ENCODE peak calls at places on chromosomes 7 and 10, in nine cellular contexts. One of them, this sample, is unnamed.

GRCh38 chr7:134787720-134788119 is 8.3 kb downstream of the CALD1 start:
- DNase-seq in IMR-90: no peak
- DNase-seq in prostate gland: no peak
- DNase-seq in A549: no peak
- DNase-seq in stomach: no peak
- DNase-seq in tibial nerve: no peak
- DNase-seq in testis: no peak
- DNase-seq in ovary: no peak
- DNase-seq in spleen: no peak
- DNase-seq in this sample: no peak

GRCh38 chr7:139482662-139483466 is 609 bp downstream of the KLRG2 start:
- DNase-seq in spleen: no peak
- DNase-seq in IMR-90: no peak
- DNase-seq in A549: no peak
- DNase-seq in testis: peak
- DNase-seq in prostate gland: no peak
- DNase-seq in tibial nerve: no peak
- DNase-seq in stomach: no peak
- DNase-seq in ovary: no peak
- DNase-seq in this sample: no peak

GRCh38 chr10:118753331-118753730 is 1.4 kb downstream of the CACUL1 start:
- DNase-seq in IMR-90: peak
- DNase-seq in prostate gland: no peak
- DNase-seq in spleen: no peak
- DNase-seq in ovary: no peak
- DNase-seq in A549: no peak
- DNase-seq in testis: no peak
- DNase-seq in tibial nerve: no peak
- DNase-seq in stomach: no peak
- DNase-seq in this sample: no peak

GRCh38 chr10:113988535-113988934 is 55.1 kb upstream of the ADRB1 start:
- DNase-seq in spleen: no peak
- DNase-seq in ovary: no peak
- DNase-seq in stomach: no peak
- DNase-seq in IMR-90: no peak
- DNase-seq in prostate gland: no peak
- DNase-seq in tibial nerve: no peak
- DNase-seq in testis: no peak
- DNase-seq in A549: no peak
- DNase-seq in this sample: no peak

GRCh38 chr10:5585517-5586222 is 60.9 kb downstream of the CALML3 start:
- DNase-seq in spleen: peak
- DNase-seq in prostate gland: no peak
- DNase-seq in stomach: no peak
- DNase-seq in ovary: no peak
- DNase-seq in tibial nerve: no peak
- DNase-seq in testis: no peak
- DNase-seq in IMR-90: no peak
- DNase-seq in A549: no peak
- DNase-seq in this sample: no peak

GRCh38 chr10:45602082-45602730 is 70.4 kb downstream of the ZFAND4 start:
- DNase-seq in tibial nerve: no peak
- DNase-seq in prostate gland: no peak
- DNase-seq in stomach: no peak
- DNase-seq in testis: no peak
- DNase-seq in spleen: no peak
- DNase-seq in A549: no peak
- DNase-seq in ovary: no peak
- DNase-seq in IMR-90: peak
- DNase-seq in this sample: no peak

GRCh38 chr10:61486251-61486650 is 33.1 kb upstream of the TMEM26 start:
- DNase-seq in stomach: no peak
- DNase-seq in IMR-90: peak
- DNase-seq in ovary: no peak
- DNase-seq in spleen: no peak
- DNase-seq in testis: no peak
- DNase-seq in tibial nerve: no peak
- DNase-seq in A549: no peak
- DNase-seq in prostate gland: no peak
- DNase-seq in this sample: no peak

GRCh38 chr7:122415510-122415909 is 111.0 kb upstream of the FEZF1 start:
- DNase-seq in stomach: no peak
- DNase-seq in testis: no peak
- DNase-seq in ovary: no peak
- DNase-seq in prostate gland: no peak
- DNase-seq in IMR-90: no peak
- DNase-seq in tibial nerve: no peak
- DNase-seq in A549: no peak
- DNase-seq in spleen: no peak
- DNase-seq in this sample: no peak

GRCh38 chr10:44249490-44249889 is 135.4 kb downstream of the CXCL12 start:
- DNase-seq in stomach: no peak
- DNase-seq in spleen: no peak
- DNase-seq in tibial nerve: no peak
- DNase-seq in A549: no peak
- DNase-seq in prostate gland: no peak
- DNase-seq in ovary: no peak
- DNase-seq in testis: no peak
- DNase-seq in IMR-90: no peak
- DNase-seq in this sample: no peak

GRCh38 chr7:135748770-135749169 is at the start of gene FAM180A:
- DNase-seq in IMR-90: peak
- DNase-seq in stomach: no peak
- DNase-seq in spleen: no peak
- DNase-seq in prostate gland: peak
- DNase-seq in tibial nerve: peak
- DNase-seq in ovary: peak
- DNase-seq in testis: peak
- DNase-seq in A549: no peak
- DNase-seq in this sample: peak

GRCh38 chr10:5456563-5456962 is 42.8 kb downstream of the CALML5 start:
- DNase-seq in ovary: no peak
- DNase-seq in testis: no peak
- DNase-seq in prostate gland: no peak
- DNase-seq in tibial nerve: no peak
- DNase-seq in A549: no peak
- DNase-seq in spleen: no peak
- DNase-seq in stomach: no peak
- DNase-seq in IMR-90: no peak
- DNase-seq in this sample: no peak

GRCh38 chr10:15719899-15720634 is at the start of gene ITGA8:
- DNase-seq in prostate gland: peak
- DNase-seq in A549: peak
- DNase-seq in tibial nerve: no peak
- DNase-seq in ovary: peak
- DNase-seq in testis: peak
- DNase-seq in IMR-90: no peak
- DNase-seq in stomach: no peak
- DNase-seq in spleen: peak
- DNase-seq in this sample: peak

GRCh38 chr7:40545739-40546138 is 410.9 kb downstream of the SUGCT start:
- DNase-seq in A549: no peak
- DNase-seq in IMR-90: no peak
- DNase-seq in prostate gland: no peak
- DNase-seq in testis: no peak
- DNase-seq in tibial nerve: no peak
- DNase-seq in ovary: no peak
- DNase-seq in stomach: no peak
- DNase-seq in spleen: no peak
- DNase-seq in this sample: no peak

GRCh38 chr10:28250782-28251181 is 52.1 kb downstream of the MPP7 start:
- DNase-seq in tibial nerve: no peak
- DNase-seq in A549: no peak
- DNase-seq in prostate gland: no peak
- DNase-seq in IMR-90: peak
- DNase-seq in stomach: no peak
- DNase-seq in spleen: no peak
- DNase-seq in testis: no peak
- DNase-seq in ovary: no peak
- DNase-seq in this sample: no peak

GRCh38 chr10:94546616-94547175 is 1.1 kb downstream of the HELLS start:
- DNase-seq in testis: no peak
- DNase-seq in IMR-90: peak
- DNase-seq in tibial nerve: no peak
- DNase-seq in stomach: no peak
- DNase-seq in prostate gland: no peak
- DNase-seq in A549: peak
- DNase-seq in ovary: no peak
- DNase-seq in spleen: no peak
- DNase-seq in this sample: no peak

GRCh38 chr10:61791216-61791615 is 110.3 kb upstream of the ARID5B start:
- DNase-seq in A549: no peak
- DNase-seq in prostate gland: no peak
- DNase-seq in IMR-90: peak
- DNase-seq in testis: no peak
- DNase-seq in ovary: no peak
- DNase-seq in tibial nerve: no peak
- DNase-seq in stomach: no peak
- DNase-seq in spleen: no peak
- DNase-seq in this sample: no peak

GRCh38 chr10:101843032-101843991 is at the start of gene KCNIP2:
- DNase-seq in ovary: no peak
- DNase-seq in IMR-90: no peak
- DNase-seq in testis: peak
- DNase-seq in tibial nerve: no peak
- DNase-seq in stomach: no peak
- DNase-seq in A549: peak
- DNase-seq in prostate gland: no peak
- DNase-seq in spleen: peak
- DNase-seq in this sample: peak

DNA sequence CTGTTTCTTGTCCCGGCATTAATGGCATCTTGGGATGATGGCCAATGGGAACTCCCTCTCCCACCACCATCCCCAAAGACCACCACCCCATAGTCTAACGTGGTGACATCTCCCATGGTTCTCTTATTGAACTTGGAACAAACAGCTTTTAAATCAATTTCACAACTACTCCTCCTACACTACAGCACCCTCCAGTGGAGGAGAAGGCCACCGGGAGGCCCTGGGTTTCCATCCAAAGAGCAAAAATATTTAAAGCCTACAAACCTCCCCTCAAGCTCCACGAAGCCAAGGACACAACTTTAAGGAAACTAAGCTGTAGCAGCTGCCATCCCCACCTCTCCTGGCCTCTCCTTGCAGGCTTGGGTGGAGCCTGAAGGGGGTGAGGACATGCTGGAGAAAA is 94.1 kb upstream of the LANCL2 start:
- DNase-seq in ovary: no peak
- DNase-seq in prostate gland: no peak
- DNase-seq in stomach: no peak
- DNase-seq in tibial nerve: no peak
- DNase-seq in IMR-90: peak
- DNase-seq in testis: no peak
- DNase-seq in A549: no peak
- DNase-seq in spleen: no peak
- DNase-seq in this sample: no peak
- TF ChIP-seq CTCF in ovary: no peak
- TF ChIP-seq CTCF in prostate gland: no peak
- TF ChIP-seq CTCF in stomach: no peak
- TF ChIP-seq CTCF in tibial nerve: no peak
- TF ChIP-seq CTCF in IMR-90: peak
- TF ChIP-seq CTCF in testis: no peak
- TF ChIP-seq CTCF in A549: peak
- TF ChIP-seq CTCF in spleen: no peak
- TF ChIP-seq CTCF in this sample: no peak

GRCh38 chr10:86411281-86411841 is 44.8 kb upstream of the GRID1 start:
- DNase-seq in stomach: no peak
- DNase-seq in spleen: no peak
- DNase-seq in ovary: no peak
- DNase-seq in tibial nerve: no peak
- DNase-seq in testis: no peak
- DNase-seq in IMR-90: peak
- DNase-seq in A549: no peak
- DNase-seq in prostate gland: no peak
- DNase-seq in this sample: no peak
- TF ChIP-seq POLR2A in stomach: no peak
- TF ChIP-seq POLR2A in spleen: no peak
- TF ChIP-seq POLR2A in ovary: no peak
- TF ChIP-seq POLR2A in tibial nerve: no peak
- TF ChIP-seq POLR2A in testis: no peak
- TF ChIP-seq POLR2A in IMR-90: no peak
- TF ChIP-seq POLR2A in A549: no peak
- TF ChIP-seq POLR2A in prostate gland: no peak
- TF ChIP-seq POLR2A in this sample: no peak

GRCh38 chr7:153413540-153414287 is 638.5 kb upstream of the DPP6 start:
- DNase-seq in ovary: no peak
- DNase-seq in spleen: no peak
- DNase-seq in tibial nerve: no peak
- DNase-seq in stomach: no peak
- DNase-seq in A549: no peak
- DNase-seq in IMR-90: no peak
- DNase-seq in testis: no peak
- DNase-seq in prostate gland: no peak
- DNase-seq in this sample: no peak
- TF ChIP-seq CTCF in ovary: no peak
- TF ChIP-seq CTCF in spleen: no peak
- TF ChIP-seq CTCF in tibial nerve: no peak
- TF ChIP-seq CTCF in stomach: no peak
- TF ChIP-seq CTCF in A549: no peak
- TF ChIP-seq CTCF in IMR-90: no peak
- TF ChIP-seq CTCF in testis: no peak
- TF ChIP-seq CTCF in prostate gland: no peak
- TF ChIP-seq CTCF in this sample: no peak

GRCh38 chr7:36289833-36290661 is 99.6 kb upstream of the ANLN start:
- DNase-seq in ovary: no peak
- DNase-seq in stomach: peak
- DNase-seq in IMR-90: no peak
- DNase-seq in spleen: no peak
- DNase-seq in tibial nerve: no peak
- DNase-seq in prostate gland: peak
- DNase-seq in testis: no peak
- DNase-seq in A549: peak
- DNase-seq in this sample: no peak
- TF ChIP-seq POLR2A in ovary: no peak
- TF ChIP-seq POLR2A in stomach: no peak
- TF ChIP-seq POLR2A in IMR-90: no peak
- TF ChIP-seq POLR2A in spleen: no peak
- TF ChIP-seq POLR2A in tibial nerve: no peak
- TF ChIP-seq POLR2A in prostate gland: no peak
- TF ChIP-seq POLR2A in testis: no peak
- TF ChIP-seq POLR2A in A549: no peak
- TF ChIP-seq POLR2A in this sample: no peak

This sample was measured in heart left ventricle.